ENCODE peak calls at places on chromosomes 11 and 22, in eight cellular contexts. F is PC-3, I is HCT116, L is GM23338, V is mammary epithelial cell, G is fibroblast of lung, N is endothelial cell of umbilical vein, Z is neural progenitor cell. X is an unnamed sample.

GRCh38 chr11:19200410-19201201 is 1.2 kb downstream of the CSRP3 start:
- DNase-seq in F (peak; percentile 89), I (no peak), L (no peak), V (peak; percentile 84), G (peak; percentile 76), N (peak; percentile 63), Z (no peak), X (no peak)

GRCh38 chr11:17479284-17480214 is 2.9 kb upstream of the ABCC8 start:
- DNase-seq in F (peak; percentile 31), I (peak; percentile 49), L (peak; percentile 90), V (peak; percentile 48), G (peak; percentile 15), N (peak; percentile 10), Z (peak; percentile 85), X (peak; percentile 57)

GRCh38 chr11:117839234-117839882 is 14.8 kb upstream of the FXYD2 start:
- DNase-seq in F (no peak), I (no peak), L (no peak), V (no peak), G (no peak), N (no peak), Z (no peak), X (no peak)

GRCh38 chr11:125968363-125968762 is 22.5 kb downstream of the VSIG10L2 start:
- DNase-seq in F (no peak), I (no peak), L (no peak), V (peak; percentile 89), G (peak; percentile 26), N (peak; percentile 44), Z (no peak), X (no peak)

GRCh38 chr22:27919943-27920755 is 1.1 kb upstream of the PITPNB start:
- DNase-seq in F (peak; percentile 9), I (no peak), L (peak; percentile 78), V (peak; percentile 58), G (peak; percentile 83), N (peak; percentile 78), Z (peak; percentile 84), X (peak; percentile 57)

GRCh38 chr11:67429722-67430121 is 1.4 kb downstream of the RPS6KB2 start:
- DNase-seq in F (no peak), I (no peak), L (no peak), V (no peak), G (no peak), N (no peak), Z (no peak), X (no peak)

GRCh38 chr11:132220464-132220863 is 850.0 kb downstream of the NTM start:
- DNase-seq in F (no peak), I (no peak), L (no peak), V (peak; percentile 4), G (peak; percentile 2), N (no peak), Z (no peak), X (no peak)

GRCh38 chr11:43359432-43359818 is 705 bp downstream of the TTC17 start:
- DNase-seq in F (peak; percentile 23), I (no peak), L (peak; percentile 45), V (peak; percentile 36), G (peak; percentile 41), N (peak; percentile 58), Z (no peak), X (peak; percentile 52)

GRCh38 chr11:116199182-116199581 is 573.6 kb downstream of the BUD13 start:
- DNase-seq in F (no peak), I (no peak), L (no peak), V (no peak), G (no peak), N (no peak), Z (no peak), X (no peak)

GRCh38 chr11:35059040-35059439 is 79.9 kb upstream of the CD44 start:
- DNase-seq in F (no peak), I (no peak), L (no peak), V (no peak), G (no peak), N (no peak), Z (no peak), X (no peak)

GRCh38 chr11:79296113-79296512 is 144.7 kb downstream of the TENM4 start:
- DNase-seq in F (no peak), I (no peak), L (no peak), V (no peak), G (no peak), N (no peak), Z (no peak), X (no peak)

GRCh38 chr11:46075928-46076327 is 45.3 kb downstream of the PHF21A start:
- DNase-seq in F (peak; percentile 4), I (no peak), L (peak; percentile 36), V (no peak), G (no peak), N (no peak), Z (no peak), X (no peak)
- TF ChIP-seq CTCF in F (peak; percentile 44), I (peak; percentile 49), L (peak; percentile 56), V (peak; percentile 43), G (no peak), N (no peak), Z (peak; percentile 12), X (no peak)

GRCh38 chr22:50014655-50015401 is 2.3 kb upstream of the IL17REL start:
- DNase-seq in F (no peak), I (no peak), L (peak; percentile 40), V (no peak), G (no peak), N (no peak), Z (peak; percentile 51), X (peak; percentile 46)
- TF ChIP-seq EZH2 in F (no peak), I (no peak), L (peak; percentile 62), V (peak; percentile 77), G (no peak), N (peak; percentile 94), Z (peak; percentile 83), X (peak; percentile 64)

GRCh38 chr22:17268501-17269223 is 49.4 kb upstream of the ADA2 start:
- DNase-seq in F (no peak), I (no peak), L (peak; percentile 84), V (no peak), G (no peak), N (no peak), Z (peak; percentile 56), X (no peak)
- TF ChIP-seq CTCF in F (no peak), I (peak; percentile 49), L (peak; percentile 86), V (no peak), G (no peak), N (no peak), Z (peak; percentile 60), X (peak; percentile 17)

DNA sequence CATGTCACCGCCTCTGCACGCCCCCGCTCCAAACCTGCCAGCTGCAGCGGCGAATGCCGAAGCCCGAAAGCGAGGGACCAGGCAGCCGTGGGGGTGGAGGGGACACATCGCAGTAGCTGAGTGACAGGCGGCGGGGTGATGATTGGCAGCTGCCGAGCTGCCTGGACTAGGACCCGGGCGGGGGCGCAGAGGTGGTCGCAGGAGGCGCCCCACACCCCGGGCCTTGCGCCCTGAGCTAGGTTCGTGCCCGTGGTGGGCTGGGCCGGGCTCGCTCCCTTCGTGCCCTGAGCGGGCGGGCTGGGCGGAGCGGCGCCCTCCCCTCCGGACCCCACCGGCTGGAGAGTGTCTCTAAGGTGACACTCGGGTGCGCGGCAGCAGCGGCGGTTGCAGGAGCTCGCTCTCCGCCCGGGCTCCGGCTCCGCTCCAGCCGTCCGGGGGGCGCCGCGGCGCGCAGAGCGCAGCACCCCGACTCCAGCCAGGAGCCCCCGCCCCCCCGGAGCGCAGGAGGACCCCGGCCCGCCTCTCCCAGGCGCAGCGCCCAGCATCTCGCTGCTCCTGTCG is 14.6 kb upstream of the DGKZ start:
- DNase-seq in F (no peak), I (no peak), L (peak; percentile 77), V (no peak), G (no peak), N (no peak), Z (peak; percentile 79), X (no peak)
- TF ChIP-seq EZH2 in F (no peak), I (no peak), L (peak; percentile 0), V (peak; percentile 61), G (peak; percentile 90), N (peak; percentile 99), Z (peak; percentile 67), X (peak; percentile 82)

GRCh38 chr11:92154611-92155010 is 70.0 kb upstream of the FAT3 start:
- DNase-seq in F (no peak), I (no peak), L (no peak), V (no peak), G (no peak), N (no peak), Z (no peak), X (no peak)

GRCh38 chr11:92153542-92153941 is 71.1 kb upstream of the FAT3 start:
- DNase-seq in F (no peak), I (no peak), L (no peak), V (no peak), G (no peak), N (no peak), Z (no peak), X (no peak)

GRCh38 chr11:92149996-92150395 is 74.6 kb upstream of the FAT3 start:
- DNase-seq in F (peak; percentile 19), I (no peak), L (peak; percentile 36), V (no peak), G (peak; percentile 25), N (no peak), Z (peak; percentile 13), X (no peak)

DNA sequence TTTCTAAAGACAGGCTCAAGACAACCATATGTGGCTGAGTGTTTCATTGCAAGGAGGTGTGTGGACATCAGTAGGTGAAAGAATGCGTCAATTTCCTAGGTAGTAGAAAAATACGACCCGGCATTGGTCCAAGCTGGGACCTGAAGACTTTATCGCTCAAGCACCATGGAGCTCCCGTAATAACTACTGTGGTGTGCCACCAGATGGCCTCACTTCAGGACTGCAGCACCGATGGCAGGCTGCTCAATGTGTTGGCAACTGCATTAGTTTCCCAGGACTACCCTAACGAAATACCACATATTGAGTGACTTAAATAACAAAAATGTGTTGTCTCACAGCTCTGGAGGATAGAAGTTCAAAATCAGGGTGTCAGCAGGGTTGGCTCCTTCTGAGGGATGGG is 72.4 kb upstream of the FAT3 start:
- DNase-seq in F (peak; percentile 45), I (no peak), L (peak; percentile 78), V (no peak), G (no peak), N (no peak), Z (no peak), X (no peak)
- TF ChIP-seq CTCF in F (peak; percentile 46), I (no peak), L (peak; percentile 67), V (no peak), G (no peak), N (no peak), Z (peak; percentile 10), X (no peak)

DNA sequence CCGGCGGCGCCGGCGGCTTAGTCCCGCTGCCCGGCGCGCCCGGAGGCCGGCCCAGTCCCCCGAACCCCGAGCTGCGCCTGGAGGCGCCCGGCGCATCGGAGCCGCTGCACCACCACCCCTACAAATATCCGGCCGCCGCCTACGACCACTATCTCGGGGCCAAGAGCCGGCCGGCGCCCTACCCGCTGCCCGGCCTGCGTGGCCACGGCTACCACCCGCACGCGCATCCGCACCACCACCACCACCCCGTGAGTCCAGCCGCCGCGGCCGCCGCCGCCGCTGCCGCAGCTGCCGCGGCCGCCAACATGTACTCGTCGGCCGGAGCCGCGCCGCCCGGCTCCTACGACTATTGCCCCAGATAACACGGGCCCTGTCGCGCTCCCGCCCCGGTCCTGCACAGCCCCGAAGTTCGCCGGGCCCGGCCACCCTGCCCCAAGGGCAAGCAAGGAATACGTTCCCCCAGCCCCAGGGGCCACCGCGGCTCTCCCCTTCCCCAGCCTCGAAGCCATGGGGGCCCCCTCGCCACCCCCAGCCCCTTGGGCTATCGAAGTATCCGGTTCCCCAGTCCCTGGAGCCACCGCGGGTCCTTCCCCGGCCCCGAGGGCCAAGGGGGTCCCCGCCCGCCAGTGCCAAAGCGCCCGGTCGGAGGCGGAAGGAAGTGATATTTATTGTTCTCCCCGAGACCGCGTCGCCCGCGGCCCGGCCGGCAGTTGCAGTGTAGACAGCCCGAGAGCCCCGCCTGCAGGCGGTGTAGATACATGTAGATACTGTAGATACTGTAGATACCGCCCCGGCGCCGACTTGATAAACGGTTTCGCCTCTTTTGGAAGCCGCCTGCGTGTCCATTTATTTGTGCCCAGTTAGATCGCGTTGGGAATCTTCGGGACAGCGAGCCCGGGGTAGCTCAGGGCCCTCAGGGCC is 6.2 kb downstream of the TBX1 start:
- DNase-seq in F (no peak), I (peak; percentile 50), L (peak; percentile 86), V (no peak), G (no peak), N (no peak), Z (peak; percentile 56), X (peak; percentile 47)
- TF ChIP-seq EZH2 in F (no peak), I (no peak), L (peak; percentile 92), V (no peak), G (peak; percentile 76), N (peak; percentile 83), Z (peak; percentile 100), X (peak; percentile 100)